ENCODE peak calls at places on chromosome 9, in six cellular contexts. P, Q, H, A, S and L are unnamed samples.

GRCh38 chr9:18480649-18481048 is 6.7 kb downstream of the ADAMTSL1 start:
- DNase-seq in P (no peak), Q (no peak), H (no peak), A (no peak), S (peak; percentile 75), L (no peak)

GRCh38 chr9:19781240-19781639 is 7.6 kb downstream of the SLC24A2 start:
- DNase-seq in P (no peak), Q (no peak), H (no peak), A (no peak), S (no peak), L (no peak)

GRCh38 chr9:96021616-96022444 is 146.3 kb downstream of the ERCC6L2 start:
- DNase-seq in P (peak; percentile 33), Q (no peak), H (no peak), A (no peak), S (no peak), L (no peak)

GRCh38 chr9:73613092-73613701 is 461.5 kb downstream of the ANXA1 start:
- DNase-seq in P (no peak), Q (no peak), H (no peak), A (no peak), S (no peak), L (no peak)

GRCh38 chr9:7452378-7452777 is 347.2 kb downstream of the DMAC1 start:
- DNase-seq in P (peak; percentile 8), Q (no peak), H (no peak), A (no peak), S (peak; percentile 21), L (no peak)

GRCh38 chr9:3498691-3499090 is 27.1 kb downstream of the RFX3 start:
- DNase-seq in P (no peak), Q (no peak), H (peak; percentile 71), A (no peak), S (peak; percentile 27), L (no peak)

GRCh38 chr9:98427491-98427890 is 172.0 kb upstream of the TBC1D2 start:
- DNase-seq in P (no peak), Q (no peak), H (no peak), A (no peak), S (no peak), L (no peak)

GRCh38 chr9:27519466-27520465 is 4.3 kb upstream of the IFNK start:
- DNase-seq in P (no peak), Q (no peak), H (no peak), A (no peak), S (no peak), L (no peak)

GRCh38 chr9:129143031-129143441 is 31.8 kb downstream of the PTPA start:
- DNase-seq in P (peak; percentile 92), Q (peak; percentile 75), H (peak; percentile 95), A (peak; percentile 22), S (peak; percentile 88), L (peak; percentile 97)

GRCh38 chr9:36137392-36138004 is 965 bp downstream of the GLIPR2 start:
- DNase-seq in P (peak; percentile 41), Q (no peak), H (peak; percentile 46), A (no peak), S (no peak), L (peak; percentile 81)

GRCh38 chr9:119963798-119964372 is 594.6 kb upstream of the BRINP1 start:
- DNase-seq in P (peak; percentile 90), Q (no peak), H (no peak), A (peak; percentile 38), S (peak; percentile 70), L (no peak)

GRCh38 chr9:81408951-81409350 is 280.4 kb downstream of the TLE1 start:
- DNase-seq in P (no peak), Q (no peak), H (no peak), A (no peak), S (no peak), L (no peak)

GRCh38 chr9:78539904-78540303 is 243.0 kb downstream of the PSAT1 start:
- DNase-seq in P (peak; percentile 82), Q (no peak), H (no peak), A (no peak), S (no peak), L (no peak)

GRCh38 chr9:93183663-93184438 is at the start of gene WNK2:
- DNase-seq in P (peak; percentile 70), Q (peak; percentile 27), H (peak; percentile 8), A (peak; percentile 34), S (no peak), L (no peak)

GRCh38 chr9:127892831-127893230 is 6.6 kb downstream of the ST6GALNAC6 start:
- DNase-seq in P (no peak), Q (no peak), H (no peak), A (no peak), S (no peak), L (no peak)

GRCh38 chr9:14313951-14314423 is at the start of gene NFIB:
- DNase-seq in P (peak; percentile 52), Q (no peak), H (peak; percentile 73), A (no peak), S (no peak), L (peak; percentile 78)

GRCh38 chr9:117555964-117556629 is 141.2 kb upstream of the ASTN2 start:
- DNase-seq in P (peak; percentile 40), Q (no peak), H (peak; percentile 78), A (no peak), S (peak; percentile 1), L (peak; percentile 27)

GRCh38 chr9:109735796-109736195 is 44.2 kb upstream of the PALM2AKAP2 start:
- DNase-seq in P (no peak), Q (no peak), H (no peak), A (no peak), S (no peak), L (no peak)

GRCh38 chr9:134324359-134325095 is 1.7 kb upstream of the RXRA start:
- DNase-seq in P (no peak), Q (no peak), H (no peak), A (no peak), S (no peak), L (peak; percentile 66)

GRCh38 chr9:131676431-131676972 is 63.4 kb downstream of the RAPGEF1 start:
- DNase-seq in P (no peak), Q (peak; percentile 30), H (peak; percentile 38), A (no peak), S (no peak), L (no peak)

GRCh38 chr9:16315720-16316119 is 554.8 kb downstream of the BNC2 start:
- DNase-seq in P (no peak), Q (no peak), H (no peak), A (no peak), S (no peak), L (no peak)

GRCh38 chr9:108363321-108363720 is 492.5 kb downstream of the ACTL7B start:
- DNase-seq in P (no peak), Q (no peak), H (no peak), A (no peak), S (no peak), L (no peak)

GRCh38 chr9:133468777-133469455 is 9.1 kb downstream of the CACFD1 start:
- DNase-seq in P (no peak), Q (no peak), H (no peak), A (no peak), S (no peak), L (no peak)

GRCh38 chr9:114339130-114339908 is 9.7 kb downstream of the ORM2 start:
- DNase-seq in P (peak; percentile 85), Q (peak; percentile 52), H (peak; percentile 62), A (no peak), S (no peak), L (no peak)

GRCh38 chr9:135567311-135567710 is 5.8 kb downstream of the PAEP start:
- DNase-seq in P (no peak), Q (no peak), H (no peak), A (no peak), S (no peak), L (peak; percentile 28)

GRCh38 chr9:111994831-111995458 is 98.3 kb downstream of the UGCG start:
- DNase-seq in P (no peak), Q (no peak), H (peak; percentile 81), A (no peak), S (no peak), L (no peak)

GRCh38 chr9:129471201-129472019 is 149.5 kb downstream of the C9orf50 start:
- DNase-seq in P (no peak), Q (no peak), H (no peak), A (no peak), S (no peak), L (no peak)

GRCh38 chr9:70382709-70383605 is 31.5 kb downstream of the KLF9 start:
- DNase-seq in P (no peak), Q (no peak), H (no peak), A (no peak), S (no peak), L (no peak)

GRCh38 chr9:29078063-29078660 is 1504.9 kb upstream of the C9orf72 start:
- DNase-seq in P (no peak), Q (no peak), H (no peak), A (no peak), S (peak; percentile 6), L (no peak)

GRCh38 chr9:128610889-128611288 is 45.8 kb downstream of the DYNC2I2 start:
- DNase-seq in P (no peak), Q (no peak), H (no peak), A (no peak), S (no peak), L (no peak)

GRCh38 chr9:35859310-35859994 is 10.7 kb downstream of the OR13J1 start:
- DNase-seq in P (no peak), Q (no peak), H (peak; percentile 25), A (no peak), S (no peak), L (no peak)